ENCODE peak calls at places on chromosomes 6 and 20, in four cellular contexts. One of them, this sample, is unnamed.

GRCh38 chr6:30029587-30029986 is 31.5 kb upstream of the POLR1H start:
- DNase-seq in prostate gland: no peak
- DNase-seq in fibroblast of lung: no peak
- DNase-seq in neural progenitor cell: no peak
- DNase-seq in this sample: no peak

GRCh38 chr6:22149081-22149480 is 147.8 kb downstream of the PRL start:
- DNase-seq in prostate gland: no peak
- DNase-seq in fibroblast of lung: peak
- DNase-seq in neural progenitor cell: no peak
- DNase-seq in this sample: peak

GRCh38 chr20:44866703-44867335 is 18.7 kb upstream of the YWHAB start:
- DNase-seq in prostate gland: no peak
- DNase-seq in fibroblast of lung: no peak
- DNase-seq in neural progenitor cell: no peak
- DNase-seq in this sample: no peak

GRCh38 chr20:24470031-24470781 is 777 bp downstream of the SYNDIG1 start:
- DNase-seq in prostate gland: no peak
- DNase-seq in fibroblast of lung: peak
- DNase-seq in neural progenitor cell: peak
- DNase-seq in this sample: no peak

GRCh38 chr6:116015560-116015959 is 45.1 kb downstream of the FRK start:
- DNase-seq in prostate gland: no peak
- DNase-seq in fibroblast of lung: no peak
- DNase-seq in neural progenitor cell: no peak
- DNase-seq in this sample: no peak

GRCh38 chr6:73216859-73217258 is 8.4 kb downstream of the KHDC1L start:
- DNase-seq in prostate gland: no peak
- DNase-seq in fibroblast of lung: no peak
- DNase-seq in neural progenitor cell: no peak
- DNase-seq in this sample: no peak

GRCh38 chr6:152635949-152636674 is 1.1 kb downstream of the SYNE1 start:
- DNase-seq in prostate gland: peak
- DNase-seq in fibroblast of lung: peak
- DNase-seq in neural progenitor cell: peak
- DNase-seq in this sample: no peak

GRCh38 chr6:27795697-27796494 is 116.3 kb downstream of the OR2B2 start:
- DNase-seq in prostate gland: peak
- DNase-seq in fibroblast of lung: peak
- DNase-seq in neural progenitor cell: peak
- DNase-seq in this sample: peak

GRCh38 chr6:158198461-158198860 is 30.3 kb downstream of the GTF2H5 start:
- DNase-seq in prostate gland: no peak
- DNase-seq in fibroblast of lung: no peak
- DNase-seq in neural progenitor cell: no peak
- DNase-seq in this sample: no peak

GRCh38 chr20:17444091-17444490 is 87.1 kb downstream of the BFSP1 start:
- DNase-seq in prostate gland: no peak
- DNase-seq in fibroblast of lung: no peak
- DNase-seq in neural progenitor cell: no peak
- DNase-seq in this sample: no peak

GRCh38 chr20:51815383-51816076 is 13.2 kb upstream of the SALL4 start:
- DNase-seq in prostate gland: no peak
- DNase-seq in fibroblast of lung: no peak
- DNase-seq in neural progenitor cell: no peak
- DNase-seq in this sample: no peak

GRCh38 chr20:57215826-57216471 is 50.5 kb downstream of the BMP7 start:
- DNase-seq in prostate gland: no peak
- DNase-seq in fibroblast of lung: no peak
- DNase-seq in neural progenitor cell: no peak
- DNase-seq in this sample: no peak

GRCh38 chr6:143579703-143580102 is 68.2 kb upstream of the FUCA2 start:
- DNase-seq in prostate gland: no peak
- DNase-seq in fibroblast of lung: peak
- DNase-seq in neural progenitor cell: no peak
- DNase-seq in this sample: no peak

GRCh38 chr6:90078513-90079289 is 184.4 kb downstream of the GJA10 start:
- DNase-seq in prostate gland: no peak
- DNase-seq in fibroblast of lung: peak
- DNase-seq in neural progenitor cell: no peak
- DNase-seq in this sample: no peak

GRCh38 chr6:148996815-148997214 is 250.0 kb downstream of the UST start:
- DNase-seq in prostate gland: no peak
- DNase-seq in fibroblast of lung: no peak
- DNase-seq in neural progenitor cell: no peak
- DNase-seq in this sample: no peak

GRCh38 chr6:134863763-134864510 is 86.0 kb downstream of the ALDH8A1 start:
- DNase-seq in prostate gland: no peak
- DNase-seq in fibroblast of lung: no peak
- DNase-seq in neural progenitor cell: no peak
- DNase-seq in this sample: no peak

GRCh38 chr6:157860505-157860991 is 37.5 kb downstream of the SNX9 start:
- DNase-seq in prostate gland: no peak
- DNase-seq in fibroblast of lung: peak
- DNase-seq in neural progenitor cell: no peak
- DNase-seq in this sample: no peak

GRCh38 chr20:46031701-46032254 is 2.8 kb downstream of the SLC12A5 start:
- DNase-seq in prostate gland: no peak
- DNase-seq in fibroblast of lung: no peak
- DNase-seq in neural progenitor cell: peak
- DNase-seq in this sample: no peak

GRCh38 chr6:30690403-30691207 is at the start of gene NRM:
- DNase-seq in prostate gland: peak
- DNase-seq in fibroblast of lung: peak
- DNase-seq in neural progenitor cell: peak
- DNase-seq in this sample: peak

GRCh38 chr6:37168163-37168758 is 1.7 kb upstream of the PIM1 start:
- DNase-seq in prostate gland: no peak
- DNase-seq in fibroblast of lung: no peak
- DNase-seq in neural progenitor cell: peak
- DNase-seq in this sample: no peak

GRCh38 chr6:24501914-24502313 is 7.1 kb downstream of the ALDH5A1 start:
- DNase-seq in prostate gland: no peak
- DNase-seq in fibroblast of lung: no peak
- DNase-seq in neural progenitor cell: no peak
- DNase-seq in this sample: no peak

GRCh38 chr6:131281471-131282270 is 146.4 kb downstream of the AKAP7 start:
- DNase-seq in prostate gland: no peak
- DNase-seq in fibroblast of lung: peak
- DNase-seq in neural progenitor cell: peak
- DNase-seq in this sample: no peak
- H3K27ac ChIP-seq in prostate gland: no peak
- H3K27ac ChIP-seq in fibroblast of lung: no peak
- H3K27ac ChIP-seq in neural progenitor cell: no peak
- H3K27ac ChIP-seq in this sample: no peak

DNA sequence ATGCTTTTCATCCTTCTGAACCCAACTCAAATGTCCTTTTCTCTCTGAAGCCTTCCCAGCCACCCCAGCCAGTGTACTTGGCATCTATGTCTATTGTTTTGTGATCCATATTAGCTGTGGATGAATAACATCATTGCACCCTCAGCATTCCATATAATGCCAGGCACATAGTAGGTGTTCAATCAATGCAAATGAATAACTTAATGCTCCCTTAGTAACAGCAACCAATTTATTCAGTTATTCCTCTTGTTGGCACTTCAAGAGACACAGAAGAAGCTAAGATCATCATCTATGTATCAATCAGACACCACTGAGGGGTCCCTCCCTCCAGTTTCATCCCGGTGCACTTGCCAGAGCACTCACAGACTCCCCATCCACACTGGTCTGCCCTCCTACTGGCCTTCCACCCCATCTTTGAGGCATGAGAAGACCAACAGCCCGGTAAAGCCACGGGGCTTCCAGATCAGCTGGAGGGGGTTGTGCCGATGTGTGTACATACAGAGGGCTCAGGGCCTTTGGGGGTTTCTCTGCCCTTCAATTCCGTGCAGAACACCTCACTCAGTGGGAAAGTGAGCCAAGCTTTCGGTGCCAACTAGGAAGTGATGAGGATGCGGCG is 2.4 kb upstream of the TAF8 start:
- DNase-seq in prostate gland: no peak
- DNase-seq in fibroblast of lung: no peak
- DNase-seq in neural progenitor cell: peak
- DNase-seq in this sample: peak
- H3K4me3 ChIP-seq in prostate gland: peak
- H3K4me3 ChIP-seq in fibroblast of lung: peak
- H3K4me3 ChIP-seq in neural progenitor cell: peak
- H3K4me3 ChIP-seq in this sample: peak

DNA sequence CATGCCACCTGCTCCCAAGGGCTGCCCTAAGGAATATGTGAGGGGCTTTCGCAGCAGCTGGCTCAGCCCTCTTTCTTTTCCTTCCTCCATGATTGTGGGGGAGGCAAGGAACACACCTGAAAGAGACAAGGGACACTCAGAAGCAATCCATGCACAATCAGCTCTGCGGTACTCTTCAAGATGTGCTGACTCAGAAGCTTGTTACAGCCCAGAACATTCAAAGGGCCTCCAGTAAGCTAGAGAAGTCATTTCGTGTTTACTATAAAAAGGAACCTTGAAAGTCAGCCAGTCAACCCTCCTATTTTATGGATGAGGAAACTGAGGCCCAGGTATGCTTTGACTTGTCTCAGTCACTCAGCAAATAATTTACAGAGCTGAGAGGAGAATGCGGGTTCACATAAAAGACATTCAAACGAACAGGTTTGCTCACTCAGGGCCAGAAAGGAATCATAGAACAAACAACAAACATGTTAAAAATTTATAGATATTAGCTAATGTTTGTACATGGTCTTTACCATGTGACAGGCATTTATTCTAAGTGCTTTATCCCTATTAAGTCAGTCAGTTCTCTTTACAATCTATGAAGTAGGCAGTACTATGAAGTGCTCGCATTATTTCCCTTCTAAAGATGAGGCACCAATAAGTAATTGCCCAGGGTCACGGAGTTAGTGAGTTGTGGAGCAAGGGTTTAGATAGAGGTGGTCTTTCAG is 37.7 kb upstream of the SLC22A23 start:
- DNase-seq in prostate gland: peak
- DNase-seq in fibroblast of lung: no peak
- DNase-seq in neural progenitor cell: no peak
- DNase-seq in this sample: no peak
- H3K27ac ChIP-seq in prostate gland: no peak
- H3K27ac ChIP-seq in fibroblast of lung: no peak
- H3K27ac ChIP-seq in neural progenitor cell: no peak
- H3K27ac ChIP-seq in this sample: no peak

GRCh38 chr6:33190504-33191107 is 1.7 kb downstream of the COL11A2 start:
- DNase-seq in prostate gland: no peak
- DNase-seq in fibroblast of lung: no peak
- DNase-seq in neural progenitor cell: no peak
- DNase-seq in this sample: no peak

GRCh38 chr6:33192671-33193602 is 670 bp upstream of the COL11A2 start:
- DNase-seq in prostate gland: no peak
- DNase-seq in fibroblast of lung: peak
- DNase-seq in neural progenitor cell: peak
- DNase-seq in this sample: no peak

GRCh38 chr6:33191383-33192104 is 723 bp downstream of the COL11A2 start:
- DNase-seq in prostate gland: no peak
- DNase-seq in fibroblast of lung: no peak
- DNase-seq in neural progenitor cell: peak
- DNase-seq in this sample: peak

GRCh38 chr6:33193619-33194018 is 1.4 kb upstream of the COL11A2 start:
- DNase-seq in prostate gland: no peak
- DNase-seq in fibroblast of lung: no peak
- DNase-seq in neural progenitor cell: no peak
- DNase-seq in this sample: no peak

DNA sequence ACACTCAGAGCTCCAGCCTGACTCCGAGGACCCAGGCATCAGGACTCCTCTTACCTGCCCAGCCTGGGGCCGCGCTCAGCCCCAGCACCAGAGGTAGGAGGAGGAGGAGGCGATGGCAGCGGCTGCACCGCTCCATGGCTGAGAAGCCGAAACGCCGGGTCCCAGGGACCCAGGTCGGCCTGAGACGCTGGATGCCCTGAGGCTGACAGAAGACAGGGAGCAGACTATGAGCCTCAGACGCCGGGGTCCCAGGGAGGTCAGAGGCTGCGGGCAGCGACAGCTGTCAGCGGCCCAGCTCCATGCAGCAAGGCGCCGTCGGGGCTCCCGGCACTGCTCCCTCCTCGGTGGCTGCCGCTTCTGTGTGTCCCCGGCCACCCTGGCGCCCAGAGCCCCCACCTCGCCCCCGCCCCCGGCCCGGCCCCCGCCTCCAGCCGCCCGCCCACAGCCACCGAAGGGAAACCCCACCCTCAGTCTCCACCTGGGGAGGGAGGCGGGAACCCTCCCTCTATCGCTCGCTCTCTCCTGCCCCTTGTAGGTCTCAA is at the start of gene COL11A2:
- DNase-seq in prostate gland: no peak
- DNase-seq in fibroblast of lung: no peak
- DNase-seq in neural progenitor cell: peak
- DNase-seq in this sample: peak
- H3K4me3 ChIP-seq in prostate gland: peak
- H3K4me3 ChIP-seq in fibroblast of lung: no peak
- H3K4me3 ChIP-seq in neural progenitor cell: peak
- H3K4me3 ChIP-seq in this sample: peak

DNA sequence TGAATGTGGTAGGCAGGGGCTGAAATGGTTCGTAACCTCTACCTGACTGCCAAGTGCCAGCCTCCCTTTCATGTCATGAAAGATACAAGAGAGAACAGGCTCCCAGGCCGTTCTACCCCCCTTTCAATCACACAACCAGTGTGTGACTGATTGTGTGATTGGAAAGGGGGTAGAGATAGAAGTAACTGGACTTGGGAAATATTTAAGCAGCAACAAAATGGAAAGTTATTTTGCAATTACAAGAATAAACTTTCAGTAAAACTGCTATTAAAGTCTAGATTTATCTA is 20.8 kb downstream of the CYP24A1 start:
- DNase-seq in prostate gland: no peak
- DNase-seq in fibroblast of lung: no peak
- DNase-seq in neural progenitor cell: no peak
- DNase-seq in this sample: no peak
- H3K27ac ChIP-seq in prostate gland: no peak
- H3K27ac ChIP-seq in fibroblast of lung: no peak
- H3K27ac ChIP-seq in neural progenitor cell: no peak
- H3K27ac ChIP-seq in this sample: no peak

DNA sequence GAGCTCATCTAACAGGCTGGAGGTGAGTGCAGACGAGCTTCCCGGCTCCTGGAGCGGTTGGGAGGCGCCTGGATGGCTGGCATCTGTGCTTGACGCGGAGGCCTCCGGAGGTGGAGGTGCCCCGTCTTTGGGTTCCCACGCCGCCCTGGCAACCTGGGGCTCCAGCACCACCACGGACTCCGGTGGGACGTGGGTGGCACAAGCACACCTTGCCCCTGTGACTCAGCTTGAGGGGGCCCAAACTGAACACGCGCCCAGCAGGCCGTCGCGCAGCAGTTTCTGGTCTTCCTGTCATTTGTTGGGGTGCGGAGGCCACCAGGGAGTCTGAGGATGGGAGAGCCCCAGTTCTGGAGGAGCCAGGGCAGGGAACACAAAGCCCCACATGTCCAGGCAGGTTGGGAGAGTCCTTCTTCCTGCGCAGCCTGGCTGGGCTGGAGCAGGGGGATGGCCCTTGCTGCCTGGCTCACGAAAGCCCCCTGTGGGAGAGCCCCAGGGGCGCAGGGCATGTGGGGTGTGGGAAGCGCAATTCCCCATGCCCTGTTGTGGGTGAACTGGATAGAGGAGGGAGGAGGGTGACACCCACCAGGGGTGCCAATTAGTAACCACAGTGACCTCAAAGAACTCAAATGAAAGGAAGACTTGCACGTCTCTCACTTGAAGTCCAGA is 1378.6 kb upstream of the DEFB115 start:
- DNase-seq in prostate gland: no peak
- DNase-seq in fibroblast of lung: no peak
- DNase-seq in neural progenitor cell: no peak
- DNase-seq in this sample: no peak
- H3K4me3 ChIP-seq in prostate gland: no peak
- H3K4me3 ChIP-seq in fibroblast of lung: no peak
- H3K4me3 ChIP-seq in neural progenitor cell: no peak
- H3K4me3 ChIP-seq in this sample: no peak

This sample was measured in SJCRH30.